ENCODE peak calls at places on chromosomes 3 and 15, in seven cellular contexts. C is SK-N-SH, F is HepG2, A is K562, V is HCT116, Y is H1, E is GM12878. L is an unnamed sample.

GRCh38 chr15:49212897-49213296 is 42.9 kb downstream of the GALK2 start:
- DNase-seq in C (no peak), V (no peak), F (no peak), Y (no peak), E (no peak), A (no peak), L (no peak)

GRCh38 chr15:47484119-47484518 is 233.2 kb upstream of the SEMA6D start:
- DNase-seq in E (no peak), A (no peak), C (no peak), V (no peak), Y (no peak), F (no peak), L (no peak)

GRCh38 chr3:184750684-184751083 is 38.8 kb upstream of the MAGEF1 start:
- DNase-seq in V (no peak), E (no peak), Y (no peak), A (no peak), C (no peak), F (no peak), L (no peak)

GRCh38 chr3:105253225-105253624 is 113.5 kb upstream of the ALCAM start:
- DNase-seq in C (no peak), Y (no peak), E (no peak), F (no peak), V (no peak), A (no peak), L (no peak)

GRCh38 chr3:45075821-45076625 is 49.9 kb downstream of the CLEC3B start:
- DNase-seq in A (no peak), V (no peak), C (no peak), Y (no peak), E (no peak), F (no peak), L (no peak)

GRCh38 chr15:74776851-74777768 is 4.8 kb upstream of the CSK start:
- DNase-seq in Y (no peak), C (peak), E (peak), F (no peak), V (no peak), A (no peak), L (no peak)

GRCh38 chr3:178392553-178392952 is 143.7 kb upstream of the KCNMB2 start:
- DNase-seq in C (no peak), A (no peak), E (no peak), V (no peak), F (no peak), Y (no peak), L (no peak)

GRCh38 chr3:153055779-153056178 is 106.2 kb upstream of the RAP2B start:
- DNase-seq in A (no peak), F (no peak), Y (no peak), V (no peak), E (no peak), C (no peak), L (no peak)

GRCh38 chr3:55156851-55157650 is 229.2 kb upstream of the LRTM1 start:
- DNase-seq in E (no peak), Y (no peak), V (no peak), F (no peak), C (no peak), A (no peak), L (no peak)

GRCh38 chr3:137420198-137420995 is 343.7 kb upstream of the SOX14 start:
- DNase-seq in F (no peak), E (no peak), C (no peak), A (no peak), Y (no peak), V (no peak), L (no peak)

GRCh38 chr3:175746308-175746707 is 887.2 kb downstream of the NAALADL2 start:
- DNase-seq in V (no peak), F (no peak), A (no peak), E (no peak), Y (no peak), C (peak), L (no peak)

GRCh38 chr3:158791259-158791920 is 10.5 kb upstream of the MFSD1 start:
- DNase-seq in C (peak), F (peak), A (peak), V (peak), Y (no peak), E (no peak), L (peak)

GRCh38 chr3:24420224-24420623 is 74.4 kb downstream of the THRB start:
- DNase-seq in Y (no peak), A (no peak), F (peak), V (no peak), C (no peak), E (no peak), L (no peak)

GRCh38 chr3:38458796-38459498 is 5.3 kb downstream of the ACVR2B start:
- DNase-seq in F (no peak), A (no peak), C (peak), Y (no peak), V (no peak), E (no peak), L (peak)

GRCh38 chr15:49247556-49248102 is 77.6 kb downstream of the GALK2 start:
- DNase-seq in E (no peak), A (no peak), Y (no peak), V (no peak), F (no peak), C (no peak), L (no peak)

GRCh38 chr3:76138921-76139320 is 353.6 kb upstream of the ZNF717 start:
- DNase-seq in A (no peak), Y (no peak), F (no peak), E (no peak), V (no peak), C (peak), L (no peak)

GRCh38 chr3:169836058-169836941 is 23.6 kb upstream of the LRRC34 start:
- DNase-seq in F (no peak), C (no peak), Y (no peak), A (no peak), V (no peak), E (peak), L (no peak)

GRCh38 chr3:30353711-30354467 is 252.5 kb upstream of the TGFBR2 start:
- DNase-seq in E (peak), Y (no peak), F (no peak), V (no peak), C (no peak), A (no peak), L (no peak)

GRCh38 chr3:151925876-151926275 is 52.4 kb downstream of the SUCNR1 start:
- DNase-seq in V (no peak), F (no peak), C (no peak), E (no peak), A (no peak), Y (no peak), L (peak)

GRCh38 chr3:127675651-127676391 is 3.1 kb downstream of the ABTB1 start:
- DNase-seq in C (no peak), V (no peak), Y (peak), E (no peak), F (no peak), A (no peak), L (no peak)

GRCh38 chr15:45200799-45201556 is 13.2 kb upstream of the SHF start:
- DNase-seq in F (peak), A (peak), V (peak), C (peak), E (peak), Y (peak), L (peak)

GRCh38 chr3:46881819-46882376 is 4.4 kb downstream of the PTH1R start:
- DNase-seq in A (peak), F (no peak), E (no peak), Y (peak), C (peak), V (no peak), L (no peak)

GRCh38 chr15:100781961-100782525 is 97.6 kb upstream of the ALDH1A3 start:
- DNase-seq in F (no peak), A (no peak), V (no peak), C (peak), E (no peak), Y (no peak), L (no peak)

GRCh38 chr3:125148016-125148812 is 64.3 kb downstream of the SLC12A8 start:
- DNase-seq in A (no peak), E (no peak), Y (no peak), V (no peak), C (no peak), F (no peak), L (no peak)

GRCh38 chr3:14521611-14522010 is 18.5 kb downstream of the GRIP2 start:
- DNase-seq in C (no peak), Y (no peak), E (no peak), V (no peak), F (no peak), A (no peak), L (no peak)

GRCh38 chr15:66452971-66453580 is 44.5 kb downstream of the SNAPC5 start:
- DNase-seq in C (no peak), Y (no peak), V (no peak), F (peak), A (no peak), E (no peak), L (no peak)

GRCh38 chr15:93087825-93088199 is 1.2 kb downstream of the RGMA start:
- DNase-seq in F (peak), Y (peak), A (peak), C (peak), E (peak), V (peak), L (peak)

GRCh38 chr15:58852347-58852746 is 81.1 kb downstream of the SLTM start:
- DNase-seq in F (peak), E (no peak), Y (no peak), A (no peak), C (no peak), V (no peak), L (peak)

GRCh38 chr15:39946862-39947261 is 12.9 kb downstream of the EIF2AK4 start:
- DNase-seq in F (no peak), V (no peak), A (no peak), Y (no peak), C (no peak), E (no peak), L (no peak)

DNA sequence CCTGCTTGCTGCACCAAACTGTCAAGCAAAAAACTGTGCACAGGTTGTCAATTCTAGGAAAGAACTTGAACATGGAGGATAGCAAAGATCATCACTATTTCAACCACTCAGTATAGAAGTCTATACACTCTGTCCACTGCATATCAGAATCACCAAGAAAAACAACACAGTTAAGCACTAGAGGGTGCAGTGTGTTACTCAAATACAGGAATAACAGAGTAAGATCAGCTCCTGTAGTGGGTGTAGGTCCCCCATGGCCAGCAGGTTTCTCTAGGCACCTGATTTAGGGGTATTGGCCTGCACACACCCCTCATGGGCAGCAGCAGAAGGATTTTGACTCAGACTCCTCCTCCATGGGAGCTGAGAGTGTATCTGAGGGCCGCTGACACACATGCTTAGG is 464.1 kb downstream of the EPHA6 start:
- DNase-seq in C (peak), V (no peak), E (no peak), F (peak), Y (no peak), A (no peak), L (no peak)
- TF ChIP-seq JUND in C (no peak), V (no peak), E (no peak), F (no peak), Y (no peak), A (no peak), L (no peak)

DNA sequence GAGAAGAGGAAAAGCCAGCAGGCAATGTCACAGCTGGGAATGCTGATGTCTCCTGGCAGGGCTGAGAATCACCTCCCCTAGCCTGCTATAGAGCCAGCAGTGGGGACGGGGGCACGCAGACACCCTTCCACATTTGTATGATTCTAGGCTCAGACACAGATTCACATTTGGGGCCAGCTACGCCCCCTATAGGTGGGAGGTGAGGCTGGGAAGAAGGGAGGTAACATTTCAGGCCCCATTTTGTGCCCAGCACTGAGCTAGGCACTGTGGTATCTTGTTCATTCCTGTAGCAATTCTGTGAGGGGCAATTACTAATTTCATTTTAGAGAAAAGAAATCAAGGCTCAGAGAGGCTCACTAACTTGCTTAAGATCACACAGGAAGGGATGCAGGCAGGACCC is 15.9 kb upstream of the ACAD9 start:
- DNase-seq in V (no peak), Y (peak), C (no peak), E (no peak), A (no peak), F (no peak), L (no peak)
- TF ChIP-seq JUND in V (no peak), Y (no peak), C (no peak), E (no peak), A (no peak), F (no peak), L (no peak)

GRCh38 chr3:139326707-139327106 is 17.1 kb upstream of the MRPS22 start:
- DNase-seq in V (no peak), F (no peak), E (no peak), Y (no peak), A (no peak), C (no peak), L (no peak)
- TF ChIP-seq JUND in V (no peak), F (no peak), E (no peak), Y (no peak), A (no peak), C (no peak), L (no peak)

GRCh38 chr15:83404143-83404542 is 43.0 kb upstream of the SH3GL3 start:
- DNase-seq in C (no peak), A (no peak), F (no peak), V (no peak), E (no peak), Y (no peak), L (no peak)

GRCh38 chr15:83396071-83396470 is 51.1 kb upstream of the SH3GL3 start:
- DNase-seq in F (no peak), Y (peak), V (no peak), E (no peak), A (no peak), C (no peak), L (no peak)

GRCh38 chr15:83398591-83398990 is 48.5 kb upstream of the SH3GL3 start:
- DNase-seq in V (no peak), Y (no peak), E (no peak), F (no peak), C (no peak), A (no peak), L (no peak)
- TF ChIP-seq JUND in V (no peak), Y (no peak), E (no peak), F (no peak), C (no peak), A (no peak), L (no peak)

DNA sequence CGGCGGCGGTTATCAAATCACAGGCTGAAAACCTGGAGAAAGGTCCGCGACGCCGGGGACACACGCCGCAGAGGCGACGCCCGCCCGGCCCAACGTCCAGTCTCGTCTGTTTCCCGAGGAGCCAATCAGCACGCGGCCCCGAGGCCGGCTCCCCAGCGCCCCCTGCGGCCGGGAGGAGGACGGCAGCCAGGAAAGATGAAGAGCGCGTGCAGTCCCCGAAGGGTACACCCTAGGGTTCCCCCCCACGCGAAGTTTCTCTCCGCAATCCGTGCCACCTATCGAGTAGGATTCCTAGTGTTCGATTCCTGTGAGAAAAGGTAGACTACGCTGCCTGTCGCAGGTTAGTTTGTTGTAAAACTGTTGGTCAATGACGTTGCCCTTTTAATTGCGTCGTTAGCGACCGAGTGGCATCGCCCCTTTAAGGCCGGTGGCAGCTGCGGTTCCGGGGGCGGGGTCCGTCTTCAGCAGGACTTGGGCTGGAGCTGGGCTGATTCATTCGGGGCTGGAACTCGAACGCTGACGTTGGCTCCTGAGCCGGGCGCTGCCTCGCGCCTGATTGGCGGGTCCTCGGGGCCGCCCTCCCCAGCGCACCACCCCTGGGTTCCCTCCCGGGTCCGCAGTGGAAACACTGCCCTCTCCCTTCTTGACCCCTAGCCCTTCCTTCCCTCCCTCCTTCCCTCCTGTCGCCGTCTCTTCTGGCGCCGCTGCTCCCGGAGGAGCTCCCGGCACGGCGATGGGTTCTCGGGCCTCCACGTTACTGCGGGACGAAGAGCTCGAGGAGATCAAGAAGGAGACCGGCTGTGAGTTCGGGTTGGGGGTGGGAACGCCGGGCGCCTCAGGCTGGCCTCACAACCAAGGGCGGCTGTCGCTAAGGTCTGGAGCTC is at the start of the genes CHP1 and EXD1:
- DNase-seq in E (peak), A (peak), V (peak), Y (peak), F (peak), C (peak), L (peak)
- TF ChIP-seq JUND in E (no peak), A (peak), V (no peak), Y (peak), F (peak), C (no peak), L (no peak)

DNA sequence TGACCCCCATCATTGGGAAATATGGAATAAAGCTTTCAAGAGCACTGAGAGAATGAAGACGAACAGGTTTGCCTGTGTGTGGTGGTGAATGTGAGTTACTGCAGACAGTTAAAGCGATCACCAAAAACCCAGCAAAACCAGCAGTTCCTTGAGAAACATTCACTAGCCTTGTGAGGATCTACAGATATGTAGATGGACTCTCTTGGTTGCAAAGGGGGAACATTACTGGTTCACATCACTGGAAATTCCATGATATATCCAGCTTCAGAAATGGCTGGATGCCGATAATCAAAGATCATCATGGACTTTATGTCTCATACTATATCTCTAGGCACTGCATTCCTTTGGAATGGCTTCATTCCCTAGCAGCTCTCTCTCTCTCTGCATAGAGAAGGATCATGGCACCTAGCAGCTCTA is 10.2 kb upstream of the HERC1 start:
- DNase-seq in F (no peak), Y (no peak), A (no peak), E (no peak), V (no peak), C (no peak), L (peak)
- TF ChIP-seq JUND in F (no peak), Y (no peak), A (no peak), E (no peak), V (no peak), C (no peak), L (no peak)

GRCh38 chr3:36219398-36219797 is 160.9 kb upstream of the STAC start:
- DNase-seq in F (no peak), C (no peak), Y (no peak), E (no peak), V (no peak), A (no peak), L (no peak)
- TF ChIP-seq JUND in F (no peak), C (peak), Y (no peak), E (no peak), V (no peak), A (no peak), L (no peak)

L was measured in T47D.